ENCODE peak calls at places on chromosomes 11 and 22, in eight cellular contexts. E is pancreas; T is CD8-positive, alpha-beta T cell; J is thoracic aorta; R is neural progenitor cell; N is stomach; F is mammary epithelial cell; D is psoas muscle. Z is an unnamed sample.

GRCh38 chr22:46352691-46353386 is 17.3 kb downstream of the TRMU start:
- DNase-seq in E (peak; percentile 94), T (no peak), J (no peak), R (no peak), N (peak; percentile 74), F (peak; percentile 78), D (peak; percentile 75), Z (peak; percentile 82)

GRCh38 chr11:80524330-80524729 is 1083.5 kb upstream of the TENM4 start:
- DNase-seq in E (no peak), T (no peak), J (no peak), R (no peak), N (no peak), F (no peak), D (no peak), Z (no peak)

GRCh38 chr11:108906826-108907225 is 242.0 kb downstream of the DDX10 start:
- DNase-seq in E (no peak), T (no peak), J (no peak), R (no peak), N (no peak), F (no peak), D (no peak), Z (no peak)

GRCh38 chr22:35648066-35649025 is at the start of gene APOL6:
- DNase-seq in E (no peak), T (peak; percentile 67), J (no peak), R (peak; percentile 34), N (peak; percentile 46), F (peak; percentile 77), D (peak; percentile 58), Z (peak; percentile 56)

GRCh38 chr11:76604081-76604601 is 66.4 kb downstream of the LRRC32 start:
- DNase-seq in E (no peak), T (no peak), J (no peak), R (no peak), N (no peak), F (no peak), D (no peak), Z (no peak)

GRCh38 chr11:11155962-11156815 is 196.9 kb downstream of the CSNK2A3 start:
- DNase-seq in E (no peak), T (peak; percentile 63), J (no peak), R (peak; percentile 56), N (no peak), F (no peak), D (no peak), Z (peak; percentile 95)

GRCh38 chr11:72573380-72573949 is 100.8 kb downstream of the PDE2A start:
- DNase-seq in E (no peak), T (no peak), J (no peak), R (peak; percentile 78), N (no peak), F (no peak), D (no peak), Z (peak; percentile 74)

GRCh38 chr11:100434821-100435641 is 252.1 kb upstream of the ARHGAP42 start:
- DNase-seq in E (no peak), T (no peak), J (no peak), R (peak; percentile 27), N (no peak), F (no peak), D (no peak), Z (no peak)

GRCh38 chr11:129804012-129804411 is 11.6 kb upstream of the TMEM45B start:
- DNase-seq in E (no peak), T (peak; percentile 28), J (no peak), R (no peak), N (no peak), F (no peak), D (no peak), Z (no peak)

GRCh38 chr22:45251828-45252227 is 11.1 kb upstream of the KIAA0930 start:
- DNase-seq in E (no peak), T (no peak), J (no peak), R (no peak), N (no peak), F (no peak), D (no peak), Z (no peak)

GRCh38 chr22:46596032-46596441 is 24.1 kb upstream of the GRAMD4 start:
- DNase-seq in E (no peak), T (peak; percentile 6), J (no peak), R (peak; percentile 1), N (no peak), F (no peak), D (peak; percentile 95), Z (no peak)

GRCh38 chr22:37148742-37149665 is 712 bp downstream of the IL2RB start:
- DNase-seq in E (no peak), T (no peak), J (no peak), R (no peak), N (no peak), F (no peak), D (no peak), Z (no peak)

GRCh38 chr22:24106385-24107381 is 74.6 kb upstream of the SUSD2 start:
- DNase-seq in E (no peak), T (peak; percentile 44), J (no peak), R (peak; percentile 20), N (no peak), F (no peak), D (no peak), Z (peak; percentile 71)

GRCh38 chr11:126594921-126595367 is 239.5 kb downstream of the ST3GAL4 start:
- DNase-seq in E (no peak), T (no peak), J (no peak), R (no peak), N (no peak), F (no peak), D (no peak), Z (no peak)

GRCh38 chr11:28819741-28820140 is 711.6 kb downstream of the METTL15 start:
- DNase-seq in E (no peak), T (no peak), J (no peak), R (no peak), N (no peak), F (peak; percentile 56), D (no peak), Z (no peak)

GRCh38 chr11:40797981-40798380 is 661.5 kb downstream of the LRRC4C start:
- DNase-seq in E (no peak), T (no peak), J (no peak), R (no peak), N (no peak), F (peak; percentile 2), D (no peak), Z (no peak)

GRCh38 chr22:24170189-24170588 is 11.1 kb upstream of the SUSD2 start:
- DNase-seq in E (no peak), T (no peak), J (no peak), R (peak; percentile 24), N (no peak), F (no peak), D (no peak), Z (no peak)

DNA sequence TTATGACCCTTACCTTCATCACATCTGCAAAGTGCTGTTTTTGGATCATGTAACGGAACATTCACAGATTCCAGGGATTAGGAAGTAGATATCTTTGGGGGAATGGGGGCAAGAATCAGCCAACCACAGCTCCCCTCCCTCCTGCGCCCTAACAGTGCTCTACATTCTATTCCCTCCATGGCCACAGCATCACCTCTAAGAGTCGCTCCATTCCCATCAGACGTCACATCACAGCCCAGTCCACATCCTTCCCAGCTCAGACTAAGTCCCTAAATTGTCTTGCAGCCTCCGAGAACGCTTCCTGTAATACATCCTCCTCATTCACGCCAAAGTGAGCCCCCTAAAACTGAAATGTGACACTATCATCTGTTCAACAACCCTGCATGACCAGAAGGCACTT is 5.9 kb downstream of the SCGB1D1 start:
- DNase-seq in E (no peak), T (no peak), J (no peak), R (peak; percentile 16), N (no peak), F (no peak), D (no peak), Z (no peak)
- H3K27me3 ChIP-seq in E (no peaks in the 10 kb centered on the region), T (no peaks in the 10 kb centered on the region), J (no peaks in the 10 kb centered on the region), R (no peaks in the 10 kb centered on the region), N (peaks cover 46% of the 10 kb centered on the region), F (no peaks in the 10 kb centered on the region), D (no peaks in the 10 kb centered on the region), Z (no peaks in the 10 kb centered on the region)

DNA sequence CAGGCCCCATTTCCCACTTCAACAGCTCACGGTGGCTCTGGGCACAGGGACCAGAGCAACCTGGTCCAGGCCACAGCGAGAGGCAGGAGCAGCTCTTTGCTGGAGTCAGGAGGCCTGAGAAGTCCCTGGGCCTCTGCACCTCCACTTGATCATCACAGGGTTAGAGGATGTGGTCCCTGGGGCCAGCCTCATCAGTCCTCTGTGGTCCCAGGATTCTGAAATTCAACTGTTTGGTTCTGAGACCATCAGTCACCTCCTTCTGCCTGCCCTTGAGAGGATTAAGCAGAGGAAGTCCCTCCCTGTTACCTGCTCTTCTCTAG is 24.9 kb upstream of the CBX7 start:
- DNase-seq in E (peak; percentile 8), T (no peak), J (no peak), R (no peak), N (no peak), F (no peak), D (no peak), Z (no peak)
- H3K27ac ChIP-seq in E (no peak overlapping the region), T (no peak overlapping the region), J (no peak overlapping the region), R (no peak overlapping the region), N (peak overlapping the region; percentile 78), F (no peak overlapping the region), D (peak overlapping the region; percentile 56), Z (no peak overlapping the region)

GRCh38 chr22:29938285-29938693 is 55.3 kb downstream of the MTMR3 start:
- DNase-seq in E (no peak), T (no peak), J (no peak), R (no peak), N (no peak), F (no peak), D (no peak), Z (no peak)

GRCh38 chr22:29944339-29944738 is 61.4 kb downstream of the MTMR3 start:
- DNase-seq in E (no peak), T (no peak), J (no peak), R (no peak), N (no peak), F (no peak), D (no peak), Z (no peak)

GRCh38 chr22:29936186-29936585 is 53.2 kb downstream of the MTMR3 start:
- DNase-seq in E (no peak), T (no peak), J (no peak), R (no peak), N (no peak), F (no peak), D (no peak), Z (no peak)

GRCh38 chr22:29945435-29945834 is 62.5 kb downstream of the MTMR3 start:
- DNase-seq in E (no peak), T (no peak), J (no peak), R (no peak), N (no peak), F (no peak), D (no peak), Z (no peak)

GRCh38 chr22:29940526-29940925 is 57.6 kb downstream of the MTMR3 start:
- DNase-seq in E (no peak), T (no peak), J (no peak), R (no peak), N (no peak), F (no peak), D (no peak), Z (no peak)
- H3K4me3 ChIP-seq in E (no peak overlapping the region), T (no peak overlapping the region), J (no peak overlapping the region), R (no peak overlapping the region), N (no peak overlapping the region), F (no peak overlapping the region), D (no peak overlapping the region), Z (no peak overlapping the region)

DNA sequence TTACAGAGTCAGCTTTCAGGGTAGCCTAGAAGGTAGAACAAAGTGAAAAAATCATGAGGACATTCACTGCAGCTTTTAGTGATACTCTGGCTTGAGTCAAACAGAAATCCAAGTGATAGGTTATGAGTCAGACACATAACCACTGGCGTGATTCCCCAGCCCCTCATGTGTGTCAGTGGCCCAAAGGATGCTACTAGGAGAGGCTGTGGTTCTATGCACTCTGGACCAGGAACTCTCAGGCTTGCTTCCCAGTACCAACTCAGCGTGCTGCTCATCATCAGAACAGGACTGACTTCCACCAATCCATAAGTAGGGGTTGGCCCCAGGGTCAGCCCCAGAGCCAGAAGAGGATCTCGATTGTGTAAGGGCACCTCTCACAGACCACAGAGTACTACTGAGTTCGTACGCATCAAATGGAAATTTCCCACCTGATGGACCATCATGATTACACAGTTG is 116.8 kb downstream of the MED15 start:
- DNase-seq in E (no peak), T (no peak), J (no peak), R (no peak), N (no peak), F (peak; percentile 41), D (peak; percentile 12), Z (no peak)
- H3K27me3 ChIP-seq in E (no peaks in the 10 kb centered on the region), T (no peaks in the 10 kb centered on the region), J (no peaks in the 10 kb centered on the region), R (no peaks in the 10 kb centered on the region), N (no peaks in the 10 kb centered on the region), F (peaks cover 3% of the 10 kb centered on the region), D (no peaks in the 10 kb centered on the region), Z (no peaks in the 10 kb centered on the region)

Z was measured in Karpas-422.